ENCODE peak calls at places on chromosomes 7 and 10, in ten cellular contexts. C is aorta, E is AG04450, Y is fibroblast of lung, D is K562, O is Panc1, A is GM23338, T is left ventricle myocardium inferior, K is cardiac muscle cell, M is OCI-LY7. Z is an unnamed sample.

GRCh38 chr7:12127490-12127889 is 83.6 kb upstream of the TMEM106B start:
- DNase-seq in T (no peak), M (no peak), O (no peak), E (no peak), A (no peak), K (peak), Y (no peak), D (no peak), C (no peak), Z (no peak)

GRCh38 chr7:99002146-99002826 is 124.0 kb downstream of the TRRAP start:
- DNase-seq in K (no peak), Y (no peak), A (no peak), O (no peak), T (no peak), D (no peak), E (no peak), C (peak), M (no peak), Z (no peak)

GRCh38 chr10:49689882-49690510 is 10.5 kb downstream of the C10orf53 start:
- DNase-seq in C (no peak), D (no peak), M (no peak), Y (no peak), A (peak), E (no peak), T (no peak), O (no peak), K (no peak), Z (no peak)

GRCh38 chr7:26694713-26695112 is 169.7 kb downstream of the SKAP2 start:
- DNase-seq in C (no peak), E (no peak), O (no peak), K (no peak), Y (no peak), M (no peak), T (no peak), A (no peak), D (no peak), Z (no peak)

GRCh38 chr10:103578782-103579382 is 85.4 kb downstream of the NEURL1 start:
- DNase-seq in O (no peak), Y (no peak), E (no peak), C (no peak), M (no peak), A (no peak), T (no peak), K (no peak), D (peak), Z (no peak)

GRCh38 chr7:114765331-114766125 is 156.4 kb upstream of the MDFIC start:
- DNase-seq in T (no peak), C (no peak), A (no peak), E (no peak), O (no peak), D (no peak), K (no peak), M (no peak), Y (no peak), Z (no peak)

GRCh38 chr10:119616879-119617580 is 20.3 kb upstream of the TIAL1 start:
- DNase-seq in E (no peak), K (peak), T (peak), D (peak), A (peak), Y (peak), C (no peak), O (no peak), M (no peak), Z (no peak)

GRCh38 chr10:124566981-124567835 is 105.6 kb downstream of the LHPP start:
- DNase-seq in E (no peak), M (no peak), A (no peak), T (no peak), C (no peak), D (no peak), K (no peak), Y (no peak), O (no peak), Z (no peak)

GRCh38 chr10:116287906-116288501 is 15.0 kb upstream of the GFRA1 start:
- DNase-seq in K (peak), D (no peak), O (peak), A (peak), Y (peak), T (no peak), C (no peak), E (peak), M (peak), Z (no peak)

GRCh38 chr10:129949411-129950335 is 14.4 kb downstream of the EBF3 start:
- DNase-seq in T (peak), M (no peak), O (no peak), Y (peak), C (no peak), K (peak), A (peak), D (no peak), E (no peak), Z (no peak)

GRCh38 chr10:13765641-13766341 is 179.0 kb downstream of the PRPF18 start:
- DNase-seq in E (no peak), O (no peak), M (no peak), C (no peak), K (no peak), D (no peak), T (no peak), Y (no peak), A (no peak), Z (no peak)

GRCh38 chr10:102620615-102621417 is 23.5 kb upstream of the TRIM8 start:
- DNase-seq in E (no peak), K (peak), A (no peak), T (peak), Y (peak), M (no peak), O (no peak), C (peak), D (no peak), Z (no peak)

GRCh38 chr7:87152897-87153641 is 816 bp downstream of the DMTF1 start:
- DNase-seq in D (peak), M (peak), O (no peak), C (peak), Y (peak), E (no peak), K (peak), T (peak), A (peak), Z (no peak)

GRCh38 chr10:127145173-127145572 is 51.2 kb downstream of the INSYN2A start:
- DNase-seq in M (no peak), C (no peak), O (no peak), D (no peak), T (no peak), E (peak), Y (peak), A (no peak), K (peak), Z (peak)

GRCh38 chr7:74505426-74506328 is 52.0 kb downstream of the GTF2IRD1 start:
- DNase-seq in Y (peak), C (no peak), O (no peak), M (no peak), K (no peak), A (no peak), E (peak), D (no peak), T (no peak), Z (no peak)

GRCh38 chr7:84218681-84219080 is 24.1 kb upstream of the SEMA3A start:
- DNase-seq in C (no peak), Y (peak), M (no peak), T (no peak), O (no peak), A (no peak), E (no peak), D (no peak), K (peak), Z (no peak)

GRCh38 chr10:133391249-133391635 is 2.7 kb upstream of the MTG1 start:
- DNase-seq in E (no peak), O (no peak), A (no peak), D (no peak), C (no peak), T (no peak), Y (no peak), M (no peak), K (no peak), Z (no peak)

GRCh38 chr10:34280599-34281374 is 534.3 kb downstream of the PARD3 start:
- DNase-seq in K (peak), A (peak), D (peak), C (no peak), Y (peak), M (no peak), E (peak), T (no peak), O (peak), Z (peak)

GRCh38 chr7:80415114-80415513 is 96.8 kb downstream of the GNAT3 start:
- DNase-seq in Y (no peak), M (no peak), K (no peak), A (no peak), D (no peak), T (no peak), E (no peak), C (no peak), O (no peak), Z (no peak)

GRCh38 chr7:66205736-66206080 is 574 bp downstream of the TPST1 start:
- DNase-seq in Y (no peak), C (peak), A (peak), D (no peak), M (no peak), T (peak), O (no peak), K (no peak), E (no peak), Z (no peak)

GRCh38 chr10:101772895-101773761 is 2.8 kb downstream of the FGF8 start:
- DNase-seq in E (no peak), C (no peak), D (no peak), A (peak), T (no peak), Y (no peak), M (no peak), O (no peak), K (no peak), Z (no peak)

GRCh38 chr7:50798126-50798525 is 15.4 kb upstream of the GRB10 start:
- DNase-seq in A (no peak), K (no peak), O (no peak), T (no peak), D (no peak), M (no peak), C (no peak), E (no peak), Y (no peak), Z (no peak)

GRCh38 chr7:11737723-11738122 is 94.3 kb downstream of the THSD7A start:
- DNase-seq in C (no peak), D (no peak), E (no peak), K (no peak), T (no peak), O (no peak), Y (peak), A (no peak), M (no peak), Z (no peak)

GRCh38 chr7:5231811-5232484 is 41.9 kb downstream of the WIPI2 start:
- DNase-seq in E (no peak), O (no peak), C (no peak), D (no peak), A (no peak), K (no peak), T (no peak), Y (no peak), M (peak), Z (no peak)

GRCh38 chr10:7788640-7789335 is 811 bp downstream of the ATP5F1C start:
- DNase-seq in A (peak), C (no peak), E (no peak), K (peak), O (no peak), D (peak), M (peak), T (no peak), Y (peak), Z (no peak)

GRCh38 chr10:110818311-110819257 is 53.1 kb upstream of the PDCD4 start:
- DNase-seq in E (no peak), O (no peak), M (no peak), K (no peak), D (no peak), Y (no peak), A (no peak), T (no peak), C (peak), Z (no peak)

GRCh38 chr10:129756912-129757861 is 206.9 kb downstream of the EBF3 start:
- DNase-seq in E (no peak), D (no peak), C (no peak), O (no peak), K (peak), T (no peak), M (no peak), A (no peak), Y (no peak), Z (no peak)

GRCh38 chr7:131608112-131608498 is 51.7 kb upstream of the PODXL start:
- DNase-seq in A (no peak), K (no peak), E (no peak), O (no peak), C (no peak), D (no peak), Y (no peak), M (no peak), T (no peak), Z (no peak)

GRCh38 chr10:100697070-100697469 is 48.3 kb upstream of the PAX2 start:
- DNase-seq in M (no peak), O (peak), Y (peak), D (no peak), A (no peak), K (peak), T (no peak), C (no peak), E (no peak), Z (peak)

GRCh38 chr7:33636359-33636758 is 269.0 kb upstream of the BMPER start:
- DNase-seq in D (no peak), K (no peak), T (no peak), C (no peak), A (no peak), E (no peak), M (no peak), O (no peak), Y (no peak), Z (peak)

GRCh38 chr10:91864099-91864498 is 45.2 kb downstream of the FGFBP3 start:
- DNase-seq in K (no peak), A (no peak), M (no peak), O (no peak), C (no peak), Y (no peak), D (no peak), T (no peak), E (no peak), Z (no peak)

GRCh38 chr10:30893208-30893607 is 138.5 kb downstream of the ZNF438 start:
- DNase-seq in M (no peak), E (no peak), K (peak), Y (peak), D (no peak), A (no peak), T (no peak), C (no peak), O (no peak), Z (no peak)

GRCh38 chr10:30898964-30899363 is 132.7 kb downstream of the ZNF438 start:
- DNase-seq in D (no peak), K (no peak), Y (no peak), E (no peak), A (no peak), T (no peak), O (no peak), M (no peak), C (no peak), Z (no peak)

GRCh38 chr10:30897045-30897444 is 134.6 kb downstream of the ZNF438 start:
- DNase-seq in E (no peak), C (no peak), T (no peak), M (no peak), A (no peak), O (no peak), Y (no peak), K (no peak), D (no peak), Z (no peak)

GRCh38 chr10:30894221-30894620 is 137.4 kb downstream of the ZNF438 start:
- DNase-seq in C (no peak), M (no peak), E (no peak), T (no peak), O (no peak), D (no peak), A (no peak), K (no peak), Y (no peak), Z (no peak)

GRCh38 chr10:30897547-30897946 is 134.1 kb downstream of the ZNF438 start:
- DNase-seq in C (no peak), O (no peak), K (no peak), A (no peak), M (no peak), D (no peak), E (no peak), Y (no peak), T (no peak), Z (no peak)
- H3K27ac ChIP-seq in C (no peak), O (no peak), K (no peak), A (no peak), M (no peak), D (no peak), E (no peak), Y (no peak), T (no peak), Z (no peak)

GRCh38 chr10:61486251-61486650 is 33.1 kb upstream of the TMEM26 start:
- DNase-seq in E (no peak), M (no peak), C (no peak), O (no peak), A (no peak), D (no peak), Y (peak), K (no peak), T (no peak), Z (no peak)

GRCh38 chr10:61492596-61492995 is 39.4 kb upstream of the TMEM26 start:
- DNase-seq in K (no peak), A (no peak), D (no peak), O (no peak), C (no peak), Y (no peak), M (no peak), E (no peak), T (no peak), Z (no peak)

GRCh38 chr10:61481597-61481996 is 28.4 kb upstream of the TMEM26 start:
- DNase-seq in M (no peak), T (no peak), O (no peak), A (peak), K (no peak), D (no peak), E (no peak), C (no peak), Y (no peak), Z (no peak)

GRCh38 chr10:61486738-61487396 is 33.7 kb upstream of the TMEM26 start:
- DNase-seq in D (no peak), M (no peak), O (no peak), A (no peak), C (no peak), T (no peak), E (no peak), Y (peak), K (peak), Z (no peak)

GRCh38 chr10:61487506-61487905 is 34.3 kb upstream of the TMEM26 start:
- DNase-seq in K (peak), E (no peak), T (no peak), D (no peak), O (no peak), Y (no peak), M (no peak), A (no peak), C (no peak), Z (no peak)
- H3K27ac ChIP-seq in K (no peak), E (no peak), T (no peak), D (no peak), O (no peak), Y (no peak), M (no peak), A (no peak), C (no peak), Z (no peak)

GRCh38 chr7:71472962-71473361 is 341.0 kb downstream of the GALNT17 start:
- DNase-seq in O (no peak), A (peak), Y (no peak), M (no peak), T (no peak), K (no peak), E (no peak), C (no peak), D (no peak), Z (no peak)
- H3K27ac ChIP-seq in O (no peak), A (peak), Y (no peak), M (no peak), T (no peak), K (no peak), E (no peak), C (no peak), D (no peak), Z (no peak)

DNA sequence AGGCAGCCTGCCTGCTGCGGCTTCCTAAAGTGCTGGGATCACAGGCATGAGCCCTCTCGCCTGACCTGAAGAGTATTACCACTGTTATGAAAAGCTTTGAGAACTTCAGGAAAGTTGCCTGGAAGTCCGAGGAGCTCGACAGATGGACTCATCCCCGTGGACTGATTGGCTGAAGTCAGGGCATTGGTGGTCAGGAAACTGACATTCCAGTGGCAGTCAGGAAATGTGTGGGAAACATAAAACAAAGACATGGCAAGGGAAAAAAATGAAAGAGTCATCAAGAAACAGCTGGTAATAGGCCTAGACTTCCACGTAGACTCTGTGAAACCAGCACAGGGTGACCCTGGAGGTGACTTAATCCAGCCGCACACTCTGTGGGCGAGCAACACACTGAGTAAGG is 123.3 kb downstream of the CDH23 start:
- DNase-seq in D (no peak), C (no peak), E (no peak), T (no peak), Y (no peak), K (peak), A (no peak), O (no peak), M (no peak), Z (no peak)
- H3K27ac ChIP-seq in D (no peak), C (no peak), E (no peak), T (no peak), Y (no peak), K (no peak), A (no peak), O (no peak), M (no peak), Z (no peak)

DNA sequence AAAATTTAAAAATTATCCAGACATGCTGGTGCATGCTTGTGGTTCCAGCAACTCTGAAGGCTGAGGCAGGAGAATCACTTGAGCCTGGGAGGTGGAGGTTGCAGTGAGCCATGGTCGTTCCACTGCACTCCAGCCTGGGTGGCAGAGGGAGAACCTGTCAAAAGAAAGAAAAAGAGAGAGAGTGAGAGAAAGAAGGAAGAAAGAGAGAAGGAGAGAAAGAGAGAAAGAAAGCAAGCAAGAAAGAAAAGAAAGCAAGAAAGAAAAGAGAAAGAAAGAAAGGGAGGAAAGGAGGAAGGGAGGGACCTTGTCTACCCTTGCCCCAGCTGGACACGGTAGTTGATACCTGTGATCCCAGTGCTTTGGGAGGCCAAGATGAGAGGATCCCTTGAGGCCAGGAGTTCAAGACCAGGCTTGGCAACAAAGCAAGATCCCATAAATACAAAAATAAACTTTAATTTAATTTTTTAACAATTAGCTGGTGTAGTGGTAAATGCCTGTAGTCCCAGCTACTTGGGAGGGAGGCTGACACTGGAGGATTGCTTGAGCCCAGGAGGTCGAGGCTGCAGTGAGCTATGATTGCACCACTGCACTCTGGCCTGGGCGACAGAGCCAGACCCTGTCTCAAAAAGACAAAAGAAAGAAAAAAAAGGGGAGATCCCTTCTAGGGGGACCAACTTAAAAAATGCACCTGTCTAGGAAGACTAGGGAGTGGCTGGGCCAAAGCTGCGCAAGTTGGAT is 9.2 kb downstream of the NYAP1 start:
- DNase-seq in E (no peak), K (no peak), C (no peak), A (no peak), Y (no peak), D (no peak), T (no peak), O (no peak), M (no peak), Z (no peak)
- H3K27ac ChIP-seq in E (no peak), K (no peak), C (no peak), A (no peak), Y (no peak), D (no peak), T (no peak), O (no peak), M (no peak), Z (no peak)

GRCh38 chr7:128738570-128739047 is 550 bp upstream of the CALU start:
- DNase-seq in A (no peak), T (no peak), E (no peak), M (peak), Y (no peak), C (no peak), O (no peak), K (peak), D (peak), Z (no peak)

GRCh38 chr7:128737441-128737840 is 1.7 kb upstream of the CALU start:
- DNase-seq in D (no peak), M (no peak), E (no peak), Y (no peak), K (no peak), O (no peak), A (no peak), T (no peak), C (no peak), Z (no peak)

GRCh38 chr7:128739990-128740682 is 977 bp downstream of the CALU start:
- DNase-seq in O (no peak), K (no peak), E (no peak), M (no peak), D (no peak), A (no peak), T (no peak), C (no peak), Y (no peak), Z (no peak)

GRCh38 chr7:128739048-128739962 is at the start of gene CALU:
- DNase-seq in D (peak), A (peak), M (peak), C (peak), O (peak), Y (peak), K (peak), E (peak), T (peak), Z (peak)

DNA sequence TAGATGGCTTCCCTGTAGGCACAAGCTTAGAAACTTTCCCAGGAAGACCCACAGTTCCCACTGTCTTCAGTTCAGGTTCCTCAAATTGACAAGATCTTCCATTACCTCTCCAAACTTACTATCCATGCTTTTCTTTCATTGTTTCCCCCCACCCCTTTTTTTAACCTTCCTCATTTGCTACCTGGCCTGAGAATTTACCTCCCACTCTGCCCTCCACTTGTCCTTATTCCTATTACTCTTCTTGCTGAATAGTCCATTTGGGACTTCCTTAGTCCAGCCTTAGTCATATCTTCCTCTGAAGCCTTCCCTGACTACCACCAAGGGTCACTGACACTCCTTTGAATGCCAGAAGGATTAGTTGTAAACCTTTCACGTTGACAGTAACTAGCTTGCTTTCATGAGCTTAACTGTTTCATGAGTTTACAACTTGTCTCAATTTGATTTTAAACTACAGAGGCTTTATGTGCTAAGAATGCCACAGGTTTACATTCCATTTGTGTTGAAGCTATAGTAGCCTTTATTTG is 1.2 kb upstream of the CALU start:
- DNase-seq in T (no peak), Y (peak), K (peak), D (no peak), O (no peak), C (no peak), M (no peak), E (no peak), A (no peak), Z (peak)
- H3K27ac ChIP-seq in T (peak), Y (peak), K (peak), D (peak), O (peak), C (peak), M (no peak), E (peak), A (no peak), Z (peak)